ENCODE peak calls at places on chromosomes 6 and 20, in four cellular contexts. T is neural crest cell, O is cardiac muscle cell, J is AG09309. H is an unnamed sample.

GRCh38 chr6:125088963-125089362 is 64.6 kb upstream of the TPD52L1 start:
- DNase-seq in T (no peak), O (no peak), J (no peak), H (no peak)

GRCh38 chr20:48273843-48274242 is 488.6 kb upstream of the SULF2 start:
- DNase-seq in T (no peak), O (no peak), J (no peak), H (no peak)

GRCh38 chr20:23228912-23229311 is 121.7 kb upstream of the NXT1 start:
- DNase-seq in T (no peak), O (peak), J (peak), H (no peak)

GRCh38 chr20:43576108-43576507 is 14.6 kb upstream of the IFT52 start:
- DNase-seq in T (no peak), O (no peak), J (no peak), H (no peak)

GRCh38 chr20:58141496-58141895 is 87.0 kb downstream of the ANKRD60 start:
- DNase-seq in T (no peak), O (no peak), J (no peak), H (no peak)

GRCh38 chr20:20217626-20218025 is 150.3 kb upstream of the INSM1 start:
- DNase-seq in T (no peak), O (no peak), J (no peak), H (no peak)

GRCh38 chr6:168968228-168968627 is 285.4 kb downstream of the THBS2 start:
- DNase-seq in T (no peak), O (peak), J (peak), H (no peak)

GRCh38 chr6:132813173-132813856 is 1.1 kb upstream of the RPS12 start:
- DNase-seq in T (no peak), O (peak), J (no peak), H (no peak)

GRCh38 chr6:16136536-16137450 is 7.9 kb downstream of the MYLIP start:
- DNase-seq in T (no peak), O (peak), J (peak), H (no peak)

GRCh38 chr6:79544939-79545450 is 7.8 kb upstream of the LCA5 start:
- DNase-seq in T (peak), O (peak), J (peak), H (peak)

GRCh38 chr6:53119772-53120409 is 28.8 kb downstream of the GCM1 start:
- DNase-seq in T (no peak), O (peak), J (no peak), H (no peak)

GRCh38 chr6:126034671-126035070 is 48.3 kb downstream of the TRMT11 start:
- DNase-seq in T (no peak), O (no peak), J (no peak), H (no peak)

GRCh38 chr6:79778794-79779193 is 147.7 kb downstream of the SH3BGRL2 start:
- DNase-seq in T (no peak), O (peak), J (no peak), H (no peak)

GRCh38 chr20:63132131-63132714 is 83.7 kb downstream of the YTHDF1 start:
- DNase-seq in T (no peak), O (no peak), J (no peak), H (peak)

GRCh38 chr6:18681828-18682503 is 294.8 kb downstream of the RNF144B start:
- DNase-seq in T (no peak), O (no peak), J (no peak), H (no peak)

GRCh38 chr6:18684343-18684742 is 297.2 kb downstream of the RNF144B start:
- DNase-seq in T (no peak), O (no peak), J (no peak), H (no peak)

GRCh38 chr6:18680842-18681241 is 293.7 kb downstream of the RNF144B start:
- DNase-seq in T (no peak), O (no peak), J (no peak), H (no peak)
- TF ChIP-seq CTCF in T (no peak), O (no peak), J (peak), H (no peak)

GRCh38 chr6:157020398-157021266 is 243.5 kb downstream of the ARID1B start:
- DNase-seq in T (no peak), O (peak), J (no peak), H (peak)

GRCh38 chr6:157019733-157020132 is 242.6 kb downstream of the ARID1B start:
- DNase-seq in T (no peak), O (peak), J (no peak), H (no peak)

GRCh38 chr6:157019115-157019628 is 242.0 kb downstream of the ARID1B start:
- DNase-seq in T (no peak), O (no peak), J (no peak), H (no peak)

GRCh38 chr6:157022022-157022740 is 245.0 kb downstream of the ARID1B start:
- DNase-seq in T (peak), O (peak), J (peak), H (peak)

GRCh38 chr6:157021267-157022021 is 244.3 kb downstream of the ARID1B start:
- DNase-seq in T (peak), O (peak), J (peak), H (peak)
- TF ChIP-seq CTCF in T (peak), O (peak), J (peak), H (peak)

DNA sequence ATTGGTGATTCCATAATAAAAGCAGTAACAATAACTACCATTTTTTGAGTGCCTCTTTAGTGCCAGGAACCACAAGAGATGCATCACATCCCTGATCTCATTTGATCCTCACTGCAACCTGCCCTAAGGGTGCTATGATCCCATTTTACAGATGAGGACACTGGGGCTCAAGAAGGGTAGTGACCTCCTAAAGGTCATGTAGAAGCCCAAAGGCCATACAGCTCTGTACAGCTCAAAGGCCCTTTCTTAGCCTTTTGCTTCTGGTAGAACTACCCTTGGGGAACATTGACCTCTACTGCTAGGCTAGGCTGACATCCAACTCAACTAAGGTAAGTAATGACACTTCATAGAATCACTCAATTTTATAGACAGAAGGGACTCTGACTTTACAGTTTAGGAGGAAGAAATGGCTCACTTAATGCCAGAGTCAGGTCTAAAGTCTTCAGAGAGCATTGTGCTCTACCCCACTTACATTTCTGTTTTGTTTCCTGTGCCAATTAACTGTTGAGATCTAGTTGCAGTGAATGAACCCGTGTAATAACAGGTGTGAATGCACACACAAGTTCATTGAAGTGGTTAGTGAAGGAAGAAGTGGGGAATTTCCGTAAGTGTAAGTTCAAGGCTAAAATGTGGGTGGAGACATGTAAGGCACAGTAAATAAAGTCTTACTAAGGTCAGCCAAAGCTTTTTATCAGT is 10.7 kb downstream of the SLC9A8 start:
- DNase-seq in T (no peak), O (no peak), J (no peak), H (no peak)
- TF ChIP-seq CTCF in T (no peak), O (no peak), J (no peak), H (no peak)

GRCh38 chr20:60365063-60365640 is 406.9 kb downstream of the CDH26 start:
- DNase-seq in T (no peak), O (no peak), J (no peak), H (no peak)
- TF ChIP-seq CTCF in T (peak), O (no peak), J (peak), H (no peak)

GRCh38 chr20:31738729-31739549 is at the start of gene TPX2:
- DNase-seq in T (peak), O (peak), J (peak), H (peak)
- TF ChIP-seq CTCF in T (peak), O (peak), J (peak), H (peak)

GRCh38 chr6:46419576-46420002 is 71.7 kb downstream of the RCAN2 start:
- DNase-seq in T (peak), O (peak), J (peak), H (peak)
- TF ChIP-seq CTCF in T (peak), O (peak), J (peak), H (peak)

GRCh38 chr6:108116424-108116780 is 41.9 kb upstream of the OSTM1 start:
- DNase-seq in T (no peak), O (no peak), J (no peak), H (no peak)

GRCh38 chr6:108116781-108117426 is 42.4 kb upstream of the OSTM1 start:
- DNase-seq in T (no peak), O (no peak), J (no peak), H (peak)

GRCh38 chr6:108113557-108114519 is 39.3 kb upstream of the OSTM1 start:
- DNase-seq in T (peak), O (peak), J (peak), H (peak)

GRCh38 chr6:108115598-108116058 is 41.1 kb upstream of the OSTM1 start:
- DNase-seq in T (no peak), O (peak), J (no peak), H (peak)

GRCh38 chr6:108114861-108115597 is 40.5 kb upstream of the OSTM1 start:
- DNase-seq in T (peak), O (peak), J (no peak), H (peak)
- TF ChIP-seq CTCF in T (peak), O (no peak), J (no peak), H (peak)